ENCODE peak calls at places on chromosomes 5 and 9, in five cellular contexts. B, P, G, O and L are unnamed samples.

GRCh38 chr5:142767925-142768324 is 2.3 kb upstream of the ARHGAP26 start:
- DNase-seq in G (no peak), O (no peak), P (no peak), B (no peak), L (no peak)

GRCh38 chr9:116390306-116391228 is 237.0 kb downstream of the PAPPA start:
- DNase-seq in G (no peak), B (no peak), O (no peak), P (no peak), L (no peak)

GRCh38 chr9:36802171-36802920 is 229.7 kb downstream of the MELK start:
- DNase-seq in G (peak; percentile 20), P (peak; percentile 25), B (peak; percentile 42), O (no peak), L (no peak)

GRCh38 chr9:15967068-15967467 is 414.2 kb downstream of the CCDC171 start:
- DNase-seq in G (no peak), O (no peak), P (no peak), B (no peak), L (no peak)

GRCh38 chr9:117405950-117406705 is 8.7 kb downstream of the ASTN2 start:
- DNase-seq in B (peak; percentile 10), P (no peak), G (no peak), O (no peak), L (no peak)

GRCh38 chr5:113382736-113383135 is 52.1 kb downstream of the TSSK1B start:
- DNase-seq in B (no peak), O (no peak), P (no peak), G (no peak), L (no peak)

GRCh38 chr9:129166962-129167557 is 11.0 kb downstream of the IER5L start:
- DNase-seq in B (no peak), G (no peak), O (no peak), P (peak; percentile 79), L (peak; percentile 67)

GRCh38 chr5:78649220-78649700 is 688 bp upstream of the LHFPL2 start:
- DNase-seq in B (no peak), P (peak; percentile 36), G (no peak), O (no peak), L (no peak)

GRCh38 chr5:141604318-141604717 is 14.5 kb downstream of the DIAPH1 start:
- DNase-seq in G (no peak), O (peak; percentile 92), B (no peak), P (peak; percentile 92), L (peak; percentile 95)

GRCh38 chr5:169296456-169297220 is 4.3 kb downstream of the SLIT3 start:
- DNase-seq in O (no peak), P (peak; percentile 29), B (no peak), G (no peak), L (no peak)

GRCh38 chr9:92328225-92328624 is 2.5 kb downstream of the CENPP start:
- DNase-seq in G (no peak), O (no peak), B (no peak), P (peak; percentile 59), L (no peak)

GRCh38 chr5:36450229-36451024 is 148.7 kb upstream of the RANBP3L start:
- DNase-seq in B (no peak), O (no peak), P (no peak), G (no peak), L (no peak)

GRCh38 chr5:68252678-68253520 is 37.3 kb downstream of the PIK3R1 start:
- DNase-seq in P (peak; percentile 64), G (peak; percentile 38), B (peak; percentile 33), O (no peak), L (peak; percentile 12)

GRCh38 chr9:78213696-78214095 is 22.2 kb upstream of the CEP78 start:
- DNase-seq in B (peak; percentile 4), P (peak; percentile 23), O (no peak), G (no peak), L (no peak)

GRCh38 chr5:139745800-139746690 is 49.6 kb upstream of the PSD2 start:
- DNase-seq in B (peak; percentile 49), G (no peak), P (peak; percentile 77), O (no peak), L (no peak)

GRCh38 chr9:134239939-134240338 is 75.6 kb upstream of the RNU6ATAC start:
- DNase-seq in B (no peak), P (no peak), G (no peak), O (no peak), L (no peak)

GRCh38 chr5:60959156-60959555 is 14.2 kb downstream of the NDUFAF2 start:
- DNase-seq in B (no peak), P (peak; percentile 21), G (no peak), O (no peak), L (no peak)

GRCh38 chr9:69548676-69549075 is 123.5 kb downstream of the APBA1 start:
- DNase-seq in O (no peak), B (no peak), G (no peak), P (no peak), L (no peak)

GRCh38 chr9:3043369-3043768 is 199.5 kb upstream of the PUM3 start:
- DNase-seq in B (no peak), P (no peak), G (no peak), O (no peak), L (no peak)

GRCh38 chr5:172644229-172644628 is 3.2 kb downstream of the NEURL1B start:
- DNase-seq in B (no peak), O (no peak), G (no peak), P (no peak), L (no peak)

GRCh38 chr9:92299116-92299515 is 5.6 kb upstream of the IARS1 start:
- DNase-seq in G (no peak), B (no peak), O (no peak), P (no peak), L (peak; percentile 68)

GRCh38 chr5:170813231-170813630 is 29.7 kb downstream of the GABRP start:
- DNase-seq in B (no peak), P (no peak), O (no peak), G (no peak), L (no peak)

GRCh38 chr9:130172161-130172857 is at the start of gene NCS1:
- DNase-seq in O (no peak), B (peak; percentile 67), G (peak; percentile 99), P (peak; percentile 53), L (no peak)

GRCh38 chr5:143772621-143773020 is 39.3 kb upstream of the HMHB1 start:
- DNase-seq in G (no peak), O (no peak), B (no peak), P (no peak), L (no peak)

GRCh38 chr5:178778919-178779318 is 48.5 kb upstream of the ZNF354A start:
- DNase-seq in P (no peak), G (no peak), O (no peak), B (no peak), L (no peak)

GRCh38 chr9:83479765-83480164 is 58.4 kb downstream of the FRMD3 start:
- DNase-seq in B (no peak), G (no peak), P (no peak), O (no peak), L (no peak)